ENCODE peak calls at places on chromosomes 11 and 22, in nine cellular contexts. X, O, H, N, T, Q, U, G and S are unnamed samples.

GRCh38 chr11:69912911-69913451 is 93.8 kb upstream of the FGF3 start:
- DNase-seq in X (no peak), O (no peak), H (peak; percentile 50), N (no peak), T (peak; percentile 18), Q (no peak), U (no peak), G (no peak), S (peak; percentile 55)

GRCh38 chr11:10930224-10930960 is 72.5 kb upstream of the ZBED5 start:
- DNase-seq in X (peak; percentile 27), O (peak; percentile 39), H (no peak), N (no peak), T (no peak), Q (no peak), U (peak; percentile 37), G (no peak), S (no peak)

GRCh38 chr11:95524328-95525036 is 265.1 kb downstream of the FAM76B start:
- DNase-seq in X (peak; percentile 25), O (no peak), H (no peak), N (no peak), T (no peak), Q (no peak), U (no peak), G (no peak), S (no peak)

GRCh38 chr11:127693686-127694085 is 693.1 kb upstream of the KIRREL3 start:
- DNase-seq in X (no peak), O (no peak), H (no peak), N (no peak), T (no peak), Q (no peak), U (no peak), G (no peak), S (no peak)

GRCh38 chr11:125345706-125346561 is 150.1 kb downstream of the FEZ1 start:
- DNase-seq in X (peak; percentile 86), O (peak; percentile 66), H (peak; percentile 89), N (peak; percentile 94), T (peak; percentile 20), Q (peak; percentile 77), U (peak; percentile 91), G (no peak), S (peak; percentile 42)

GRCh38 chr11:64447717-64448598 is 89.0 kb downstream of the RPS6KA4 start:
- DNase-seq in X (peak; percentile 67), O (peak; percentile 46), H (no peak), N (no peak), T (peak; percentile 42), Q (no peak), U (peak; percentile 12), G (no peak), S (peak; percentile 9)

GRCh38 chr11:29482510-29482909 is 534.3 kb downstream of the KCNA4 start:
- DNase-seq in X (no peak), O (no peak), H (no peak), N (no peak), T (no peak), Q (no peak), U (no peak), G (no peak), S (no peak)

GRCh38 chr11:2311456-2312201 is 9.8 kb downstream of the TSPAN32 start:
- DNase-seq in X (no peak), O (no peak), H (no peak), N (no peak), T (no peak), Q (no peak), U (no peak), G (no peak), S (no peak)

GRCh38 chr11:119155733-119156492 is 7.1 kb downstream of the ABCG4 start:
- DNase-seq in X (peak; percentile 66), O (no peak), H (peak; percentile 40), N (no peak), T (peak; percentile 44), Q (no peak), U (no peak), G (no peak), S (no peak)

GRCh38 chr11:26764315-26764714 is 42.5 kb upstream of the SLC5A12 start:
- DNase-seq in X (no peak), O (no peak), H (no peak), N (no peak), T (no peak), Q (no peak), U (no peak), G (no peak), S (no peak)

DNA sequence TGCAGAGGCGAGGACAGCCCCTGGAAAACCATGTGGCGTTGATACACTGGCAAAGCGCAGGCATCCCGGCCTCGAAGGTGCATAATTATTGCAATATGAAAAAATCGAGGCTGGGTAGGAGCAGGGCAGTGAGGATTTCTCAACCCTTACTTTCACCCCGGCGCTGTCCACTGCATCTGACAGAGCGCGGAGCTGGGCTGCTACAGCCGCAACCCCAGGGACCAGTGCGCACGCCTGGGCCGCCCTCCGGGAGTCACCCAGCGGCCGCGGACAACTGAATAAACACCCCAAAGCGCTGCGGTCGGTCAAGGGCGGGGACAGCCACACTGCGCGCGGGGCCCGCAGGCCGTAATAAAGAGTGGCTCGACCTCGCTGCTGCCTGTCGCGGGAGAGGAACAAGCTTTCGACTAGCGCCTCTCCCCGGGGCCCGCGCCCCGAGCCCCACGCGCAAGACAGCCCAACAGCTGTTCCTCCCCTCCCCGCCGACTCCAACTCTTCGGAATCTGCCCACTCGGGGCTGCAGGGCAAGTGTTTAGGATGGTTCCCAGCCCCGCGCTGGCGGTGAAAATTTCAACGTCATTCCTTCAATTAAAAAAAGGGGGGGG is 3.6 kb upstream of the WT1 start:
- DNase-seq in X (no peak), O (no peak), H (peak; percentile 66), N (no peak), T (no peak), Q (peak; percentile 69), U (peak; percentile 43), G (no peak), S (no peak)
- H3K4me3 ChIP-seq in X (no peak overlapping the region), O (no peak overlapping the region), H (no peak overlapping the region), N (peak overlapping the region; percentile 32), T (no peak overlapping the region), Q (peak overlapping the region; percentile 25), U (peak overlapping the region; percentile 30), G (peak overlapping the region; percentile 16), S (no peak overlapping the region)

DNA sequence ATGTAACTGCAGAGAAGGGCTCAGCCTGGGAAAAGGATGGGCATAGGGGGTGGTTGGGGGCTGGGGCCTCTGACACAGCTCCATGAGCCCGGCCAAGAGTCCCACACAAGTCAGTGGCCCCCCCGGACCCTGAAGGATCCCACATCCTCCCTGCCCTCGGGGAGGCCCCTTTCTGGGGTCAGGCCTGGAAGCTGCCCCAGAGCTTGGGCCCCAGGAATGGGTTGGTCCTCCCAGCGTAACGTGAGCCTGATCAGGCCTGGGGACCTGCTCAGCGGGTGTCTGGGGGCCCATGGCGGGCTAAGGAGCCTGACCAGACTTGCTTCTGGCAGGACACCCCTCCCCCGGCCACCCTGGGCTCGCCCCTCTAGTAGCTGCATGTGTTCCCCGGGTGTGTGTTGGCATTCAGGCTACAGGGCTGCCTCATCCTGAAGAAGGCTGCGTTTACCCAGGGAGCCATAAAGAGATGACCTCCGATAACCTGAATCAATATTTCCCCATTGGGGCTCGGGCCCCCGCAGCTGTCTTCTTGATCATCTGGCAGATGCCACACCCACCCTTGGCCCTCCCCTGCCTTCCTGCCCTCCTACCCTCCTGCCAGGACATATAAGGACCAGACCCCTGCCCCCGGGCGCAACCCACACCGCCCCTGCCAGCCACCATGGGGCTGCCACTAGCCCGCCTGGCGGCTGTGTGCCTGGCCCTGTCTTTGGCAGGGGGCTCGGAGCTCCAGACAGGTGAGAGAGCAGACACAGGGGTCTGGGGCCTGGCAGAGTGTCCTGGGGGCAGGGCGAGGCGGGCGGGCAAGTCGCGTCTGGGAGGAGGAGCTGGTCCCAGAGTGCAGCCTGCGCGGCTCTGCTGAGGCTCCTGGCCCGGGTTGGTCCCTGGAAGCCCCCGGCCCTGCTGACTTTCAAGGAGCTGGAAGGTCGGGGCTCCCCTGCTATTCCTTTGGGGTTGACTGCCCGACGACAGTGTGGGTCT is at the start of gene MUC2:
- DNase-seq in X (peak; percentile 8), O (no peak), H (no peak), N (no peak), T (no peak), Q (no peak), U (no peak), G (no peak), S (peak; percentile 53)
- H3K4me3 ChIP-seq in X (no peak within 1 kb of the TSS), O (no peak within 1 kb of the TSS), H (no peak within 1 kb of the TSS), N (no peak within 1 kb of the TSS), T (no peak within 1 kb of the TSS), Q (no peak within 1 kb of the TSS), U (no peak within 1 kb of the TSS), G (no peak within 1 kb of the TSS), S (peak within 1 kb of the TSS; percentile 24)

DNA sequence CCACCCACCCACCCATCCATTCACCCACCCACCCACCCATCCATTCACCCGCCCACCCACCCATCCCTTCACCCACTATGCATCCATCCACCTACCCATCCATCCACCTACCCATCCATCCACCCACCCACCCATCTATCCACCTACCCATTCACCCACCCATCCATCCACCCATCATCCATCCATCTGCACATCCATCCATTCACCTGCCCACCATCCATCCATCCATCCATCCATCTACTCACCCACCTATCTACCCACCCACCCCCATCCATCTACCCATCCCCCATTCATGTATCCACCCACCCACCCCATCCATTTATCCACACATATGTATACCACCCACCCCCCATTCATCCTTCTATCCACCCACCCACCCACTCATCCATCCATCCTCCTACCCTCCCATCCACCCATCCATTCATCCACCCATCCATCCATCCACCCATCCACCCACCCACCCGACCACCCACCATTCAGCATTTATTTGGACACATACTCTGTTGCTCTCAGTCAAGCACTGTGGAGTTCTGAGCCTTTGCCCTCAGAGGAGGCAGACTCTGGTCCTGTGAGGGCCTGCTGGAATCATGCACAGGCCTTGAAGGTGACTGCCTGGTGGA is 380.1 kb downstream of the TBC1D22A start:
- DNase-seq in X (no peak), O (no peak), H (no peak), N (no peak), T (no peak), Q (no peak), U (no peak), G (no peak), S (no peak)
- H3K4me3 ChIP-seq in X (no peak overlapping the region), O (no peak overlapping the region), H (no peak overlapping the region), N (no peak overlapping the region), T (no peak overlapping the region), Q (no peak overlapping the region), U (no peak overlapping the region), G (no peak overlapping the region), S (no peak overlapping the region)

GRCh38 chr22:31093956-31094622 is 13.0 kb downstream of the SMTN start:
- DNase-seq in X (no peak), O (no peak), H (no peak), N (no peak), T (no peak), Q (no peak), U (no peak), G (no peak), S (no peak)

GRCh38 chr22:31093090-31093850 is 12.2 kb downstream of the SMTN start:
- DNase-seq in X (no peak), O (no peak), H (no peak), N (no peak), T (no peak), Q (peak; percentile 76), U (no peak), G (no peak), S (no peak)

GRCh38 chr22:31090217-31091085 is 9.3 kb downstream of the SMTN start:
- DNase-seq in X (no peak), O (no peak), H (no peak), N (no peak), T (no peak), Q (no peak), U (no peak), G (no peak), S (no peak)

GRCh38 chr22:31091106-31091975 is 10.2 kb downstream of the SMTN start:
- DNase-seq in X (no peak), O (no peak), H (no peak), N (no peak), T (no peak), Q (no peak), U (no peak), G (no peak), S (no peak)

GRCh38 chr22:31092161-31092560 is 11.0 kb downstream of the SMTN start:
- DNase-seq in X (peak; percentile 91), O (no peak), H (no peak), N (no peak), T (no peak), Q (no peak), U (no peak), G (no peak), S (no peak)
- H3K4me3 ChIP-seq in X (peak overlapping the region; percentile 1), O (no peak overlapping the region), H (no peak overlapping the region), N (no peak overlapping the region), T (no peak overlapping the region), Q (no peak overlapping the region), U (no peak overlapping the region), G (no peak overlapping the region), S (no peak overlapping the region)